ENCODE peak calls at places on chromosomes 16 and 17, in six cellular contexts. Q is fibroblast of lung; P is MM.1S; F is Panc1; S is heart left ventricle; H is effector memory CD4-positive, alpha-beta T cell. Z is an unnamed sample. For H3K4me1, the result is how much of the 10 kb centered on the place peaks cover.

GRCh38 chr17:75250009-75250471 is 11.4 kb downstream of the GGA3 start:
- DNase-seq in S (no peak), H (no peak), P (peak), Q (no peak), F (no peak), Z (no peak)

GRCh38 chr16:77553130-77553529 is 118.3 kb upstream of the ADAMTS18 start:
- DNase-seq in F (no peak), P (no peak), H (no peak), S (no peak), Q (no peak), Z (no peak)

GRCh38 chr17:81607431-81607830 is 29.5 kb downstream of the NPLOC4 start:
- DNase-seq in S (no peak), Q (no peak), P (no peak), H (no peak), F (no peak), Z (no peak)

GRCh38 chr16:21159281-21159951 is 942 bp downstream of the LDAF1 start:
- DNase-seq in F (no peak), Q (peak), S (peak), H (no peak), P (no peak), Z (peak)

GRCh38 chr16:57529324-57530103 is 6.9 kb downstream of the CCDC102A start:
- DNase-seq in S (no peak), Q (no peak), F (no peak), P (no peak), H (no peak), Z (peak)

GRCh38 chr17:2808367-2809335 is 12.4 kb downstream of the RAP1GAP2 start:
- DNase-seq in S (no peak), F (no peak), P (no peak), Q (no peak), H (no peak), Z (no peak)

GRCh38 chr16:83989300-83989699 is 21.3 kb downstream of the NECAB2 start:
- DNase-seq in F (no peak), Q (no peak), P (no peak), H (no peak), S (no peak), Z (no peak)

GRCh38 chr17:68576811-68577551 is 24.2 kb downstream of the FAM20A start:
- DNase-seq in P (no peak), Q (peak), F (no peak), S (peak), H (no peak), Z (no peak)

GRCh38 chr17:14760719-14761425 is 460.0 kb downstream of the HS3ST3B1 start:
- DNase-seq in Q (no peak), H (no peak), S (no peak), F (no peak), P (no peak), Z (no peak)

GRCh38 chr16:72179592-72179991 is 7.6 kb upstream of the PMFBP1 start:
- DNase-seq in F (no peak), S (no peak), P (no peak), Q (no peak), H (no peak), Z (peak)

DNA sequence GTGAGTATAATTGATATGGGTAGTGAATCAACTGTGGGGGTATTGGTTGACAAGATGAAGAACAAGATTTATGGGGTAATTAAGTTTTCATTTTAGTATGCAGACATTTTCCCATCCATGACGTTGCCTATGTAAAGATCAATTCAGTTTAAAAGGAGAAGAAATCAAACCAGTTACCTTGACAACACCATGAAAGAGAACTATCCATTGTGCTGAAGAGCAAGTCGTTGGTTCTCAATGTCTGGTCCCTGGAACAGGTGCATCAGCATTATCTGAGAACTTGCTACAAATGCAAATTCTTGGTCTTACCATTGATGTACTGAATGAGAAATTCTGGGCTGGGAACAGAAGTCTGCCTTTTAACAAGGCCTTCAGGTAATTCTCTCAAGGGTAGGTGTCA is 801 bp upstream of the OR4D2 start:
- DNase-seq in S (no peak), F (no peak), P (no peak), H (no peak), Q (no peak), Z (no peak)
- H3K4me3 ChIP-seq in S (no peak), F (no peak), P (no peak), H (no peak), Q (no peak), Z (no peak)

DNA sequence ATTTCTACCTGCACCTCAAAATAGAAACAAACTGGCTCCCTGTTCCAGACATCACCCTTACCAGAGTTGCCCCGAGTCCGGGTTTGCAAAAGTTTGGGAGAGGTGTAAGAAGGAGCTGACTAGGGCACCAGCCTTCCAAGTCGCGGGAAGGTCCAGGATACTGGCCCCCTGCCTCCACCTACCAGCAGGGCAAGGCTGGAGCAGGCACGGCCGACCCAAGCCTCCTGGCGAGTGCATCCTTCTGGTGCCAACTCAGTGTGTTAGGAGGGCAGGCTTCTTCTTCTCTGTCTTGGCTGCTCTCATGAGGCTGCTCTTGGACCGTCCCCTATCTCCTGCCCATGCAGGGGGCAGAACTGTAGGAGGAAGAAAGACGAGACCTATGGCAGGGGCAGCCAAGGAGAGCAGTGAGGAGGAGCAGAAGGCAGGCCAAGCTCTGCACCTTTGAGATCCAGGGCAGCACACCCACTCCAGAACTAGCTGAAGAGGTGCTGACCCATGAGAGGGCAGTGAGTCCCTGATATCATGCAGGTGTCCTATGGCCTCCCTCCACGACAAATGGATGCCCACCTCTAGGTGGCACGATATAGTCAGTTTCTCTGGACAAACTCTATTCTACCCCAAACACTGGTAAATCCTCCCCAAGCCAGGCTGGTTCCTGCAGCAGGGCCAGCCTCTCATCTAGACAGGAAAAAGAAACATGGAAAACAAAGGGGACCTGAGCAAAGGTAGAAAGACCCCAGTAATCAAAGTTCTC is 54.4 kb downstream of the CYTH1 start:
- DNase-seq in H (no peak), S (no peak), Q (no peak), P (peak), F (no peak), Z (no peak)
- H3K4me1 ChIP-seq in H (half or more), S (under half), Q (under half), P (half or more), F (under half), Z (under half)

GRCh38 chr16:65294708-65295107 is 172.8 kb upstream of the CDH11 start:
- DNase-seq in F (no peak), S (no peak), P (no peak), H (no peak), Q (no peak), Z (no peak)

GRCh38 chr16:65301029-65301428 is 179.2 kb upstream of the CDH11 start:
- DNase-seq in P (no peak), S (no peak), Q (no peak), H (no peak), F (no peak), Z (no peak)

GRCh38 chr16:65297453-65297852 is 175.6 kb upstream of the CDH11 start:
- DNase-seq in S (no peak), P (no peak), Q (no peak), H (no peak), F (no peak), Z (no peak)

GRCh38 chr16:65294154-65294553 is 172.3 kb upstream of the CDH11 start:
- DNase-seq in S (no peak), H (no peak), Q (no peak), P (no peak), F (no peak), Z (no peak)

DNA sequence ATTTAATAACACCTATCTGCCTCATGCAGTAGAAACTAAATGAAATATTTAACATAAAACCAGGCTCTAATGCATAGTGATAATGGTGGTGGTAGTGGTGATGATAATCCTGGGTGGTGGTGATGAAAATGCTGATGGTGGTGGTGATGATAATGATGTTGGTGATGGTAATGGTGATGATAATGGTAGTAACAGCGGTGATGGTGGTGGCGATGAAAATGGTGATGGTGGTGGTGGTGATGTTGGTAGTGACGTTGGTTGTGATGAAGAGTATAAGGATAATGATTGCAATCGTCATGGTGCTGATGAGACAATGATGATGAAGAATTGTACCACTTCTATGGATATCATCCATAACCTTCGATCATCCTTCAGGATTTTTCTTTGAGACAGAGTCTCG is 173.7 kb upstream of the CDH11 start:
- DNase-seq in H (no peak), S (no peak), F (no peak), P (no peak), Q (no peak), Z (no peak)
- H3K27ac ChIP-seq in H (no peak), S (no peak), F (no peak), P (no peak), Q (no peak), Z (no peak)

DNA sequence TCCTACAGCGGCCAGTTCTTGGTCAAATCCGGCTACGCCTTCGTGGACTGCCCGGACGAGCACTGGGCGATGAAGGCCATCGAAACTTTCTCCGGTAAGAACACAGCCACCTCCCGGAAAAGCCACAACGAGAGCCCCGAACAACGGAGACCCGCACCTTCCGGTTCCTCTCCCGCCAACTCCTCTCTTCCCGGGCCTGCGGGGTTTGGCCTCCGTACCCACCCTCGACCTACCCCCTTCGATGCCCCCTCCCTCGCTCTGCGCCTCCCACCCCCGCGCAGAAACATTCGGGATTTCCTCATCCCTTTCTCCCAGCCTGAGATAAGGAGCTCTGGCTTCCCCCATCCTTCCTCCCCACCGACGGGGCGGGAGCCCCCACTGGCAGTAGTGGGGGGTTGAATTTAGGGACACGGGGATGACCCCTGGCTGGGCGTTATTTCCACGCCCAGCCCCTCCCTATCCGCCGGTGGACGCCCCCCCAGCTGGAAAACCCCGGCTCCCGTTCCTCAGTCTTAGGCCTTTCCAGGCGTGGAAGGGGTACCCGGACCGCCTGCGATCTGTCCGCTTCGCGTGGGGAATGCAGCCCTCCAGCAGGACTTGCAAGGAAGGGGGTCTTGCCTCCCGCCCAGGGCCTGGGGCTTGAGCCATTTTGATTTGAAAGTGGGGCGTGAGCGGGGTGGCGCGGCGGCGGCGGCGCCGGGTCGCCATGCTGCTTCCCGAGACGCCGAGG is 807 bp downstream of the IGF2BP1 start:
- DNase-seq in Q (no peak), P (no peak), H (no peak), S (no peak), F (no peak), Z (no peak)
- H3K4me3 ChIP-seq in Q (peak), P (peak), H (peak), S (peak), F (peak), Z (no peak)

DNA sequence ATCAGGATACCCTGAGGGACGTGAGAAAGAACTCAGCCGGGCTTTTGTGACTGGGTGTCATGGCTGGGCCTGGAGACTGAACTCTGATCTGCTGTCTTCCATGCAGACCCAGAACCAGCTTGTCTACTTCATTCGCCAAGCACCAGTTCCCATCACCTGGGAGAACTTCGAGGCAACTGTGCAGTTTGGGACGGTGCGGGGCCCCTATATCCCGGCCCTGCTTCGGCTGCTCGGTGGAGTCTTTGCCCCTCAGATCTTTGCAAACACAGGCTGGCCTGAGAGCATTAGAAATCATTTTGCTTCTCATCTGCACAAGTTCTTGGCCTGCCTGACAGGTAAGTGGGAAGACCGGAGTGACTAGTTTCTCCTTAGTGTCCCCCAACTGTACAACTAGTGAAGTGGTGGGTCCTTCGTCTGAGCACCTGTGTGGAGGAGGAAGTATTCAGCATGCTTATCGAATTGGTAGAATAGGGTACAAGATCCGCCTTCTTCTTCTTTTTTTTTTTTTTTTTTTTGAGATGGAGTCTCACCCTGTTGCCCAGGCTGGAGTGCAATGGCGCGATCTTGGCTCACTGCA is 15.5 kb downstream of the DNAH2 start:
- DNase-seq in S (no peak), F (no peak), H (no peak), Q (no peak), P (no peak), Z (no peak)
- H3K4me1 ChIP-seq in S (under half), F (under half), H (under half), Q (under half), P (under half), Z (under half)

DNA sequence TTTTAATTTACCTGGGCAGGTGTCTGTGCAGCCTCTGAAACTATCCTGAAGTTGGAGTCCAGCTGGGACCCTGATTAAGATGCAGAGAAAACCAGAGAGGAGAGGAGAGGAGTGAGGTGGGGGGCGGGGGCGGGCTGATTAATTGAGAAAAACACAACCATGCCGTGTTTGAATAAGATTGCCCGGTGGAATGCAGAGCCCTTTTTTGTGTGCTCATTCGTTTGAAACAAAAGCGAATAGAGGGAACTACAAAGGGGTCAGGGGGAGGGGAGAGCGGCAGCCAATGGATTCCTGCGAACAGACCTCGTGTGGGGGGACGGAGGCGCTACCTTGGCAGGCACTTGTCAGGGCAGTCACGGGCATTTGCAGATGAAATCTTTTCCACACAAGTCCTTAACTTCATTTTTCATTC is 355.8 kb downstream of the SOX9 start:
- DNase-seq in F (no peak), Q (no peak), H (no peak), P (no peak), S (no peak), Z (no peak)
- H3K27ac ChIP-seq in F (peak), Q (no peak), H (no peak), P (no peak), S (no peak), Z (peak)

DNA sequence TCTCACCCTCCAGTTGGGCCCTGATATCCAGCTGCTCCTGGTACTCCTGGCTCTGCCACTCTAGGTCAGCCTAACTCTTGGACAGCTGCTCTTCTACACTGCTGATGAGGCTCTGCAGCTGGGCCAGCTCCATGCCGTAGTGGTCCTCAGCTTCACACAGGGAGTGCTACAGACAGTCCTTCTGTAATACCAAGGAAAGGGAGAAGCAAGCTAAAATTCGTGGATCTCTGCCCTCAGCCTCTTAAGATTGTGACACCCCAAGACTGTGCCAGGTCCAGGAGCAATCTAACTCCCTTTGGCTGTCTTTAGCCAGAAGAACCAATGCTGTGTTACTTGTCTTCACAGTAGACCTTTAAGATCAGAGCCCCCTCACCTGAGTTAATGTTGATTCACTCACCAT is 7.7 kb upstream of the KRT38 start:
- DNase-seq in Q (no peak), H (no peak), F (no peak), P (no peak), S (no peak), Z (no peak)
- H3K4me3 ChIP-seq in Q (no peak), H (no peak), F (no peak), P (no peak), S (no peak), Z (no peak)

GRCh38 chr17:73348824-73349095 is 37.0 kb upstream of the CDC42EP4 start:
- DNase-seq in S (no peak), Q (no peak), F (no peak), H (no peak), P (no peak), Z (no peak)

GRCh38 chr17:73348018-73348823 is 36.4 kb upstream of the CDC42EP4 start:
- DNase-seq in H (no peak), P (no peak), F (no peak), Q (no peak), S (no peak), Z (no peak)

GRCh38 chr17:73347355-73347754 is 35.6 kb upstream of the CDC42EP4 start:
- DNase-seq in S (no peak), F (no peak), P (no peak), H (no peak), Q (no peak), Z (no peak)

GRCh38 chr17:73349138-73349537 is 37.3 kb upstream of the CDC42EP4 start:
- DNase-seq in Q (no peak), P (no peak), S (no peak), H (no peak), F (no peak), Z (no peak)

DNA sequence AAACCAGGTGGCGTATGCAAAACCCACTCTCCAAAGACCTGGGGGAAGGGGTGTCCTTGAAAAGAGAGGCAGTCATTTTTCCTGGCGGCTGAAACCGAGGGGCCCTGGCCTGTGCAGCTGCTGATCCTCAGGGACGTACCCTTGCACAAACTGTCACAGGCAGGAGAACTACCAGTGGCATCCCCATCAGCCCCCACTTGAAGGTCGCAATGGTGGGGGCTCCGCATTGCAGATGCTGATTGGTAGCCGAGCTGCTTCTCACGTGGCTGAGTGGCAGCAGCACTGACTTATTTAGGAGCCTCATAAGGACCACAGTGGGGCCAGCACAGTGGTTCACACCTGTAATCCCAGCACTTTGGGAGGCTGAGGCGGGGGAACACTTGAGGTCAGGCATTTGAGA is 35.0 kb upstream of the CDC42EP4 start:
- DNase-seq in P (no peak), F (no peak), H (no peak), S (no peak), Q (no peak), Z (no peak)
- H3K4me1 ChIP-seq in P (under half), F (under half), H (under half), S (under half), Q (under half), Z (under half)

GRCh38 chr16:74290356-74290755 is 6.3 kb upstream of the PSMD7 start:
- DNase-seq in H (no peak), F (no peak), S (no peak), Q (no peak), P (no peak), Z (no peak)
- H3K27ac ChIP-seq in H (no peak), F (no peak), S (no peak), Q (no peak), P (no peak), Z (no peak)

Z was measured in small intestine.